ENCODE peak calls at places on chromosomes 7 and 10, in seven cellular contexts. Q is SJSA1, T is occipital lobe, B is dorsolateral prefrontal cortex, M is cerebellum, I is NAMALWA, G is left colon. E is an unnamed sample.

GRCh38 chr7:51022821-51023220 is 240.1 kb upstream of the GRB10 start:
- DNase-seq in Q (peak), T (no peak), B (no peak), M (no peak), I (no peak), G (no peak), E (no peak)

GRCh38 chr10:52883996-52884871 is 111.7 kb upstream of the MBL2 start:
- DNase-seq in Q (no peak), T (peak), B (no peak), M (peak), I (peak), G (peak), E (peak)

GRCh38 chr10:77550378-77550777 is 87.2 kb downstream of the KCNMA1 start:
- DNase-seq in Q (no peak), T (no peak), B (no peak), M (no peak), I (no peak), G (no peak), E (peak)

GRCh38 chr7:98251251-98251843 is 685 bp downstream of the TECPR1 start:
- DNase-seq in Q (no peak), T (no peak), B (no peak), M (peak), I (peak), G (peak), E (no peak)

GRCh38 chr10:53469383-53469782 is 696.8 kb upstream of the MBL2 start:
- DNase-seq in Q (no peak), T (no peak), B (no peak), M (no peak), I (no peak), G (no peak), E (no peak)

GRCh38 chr7:158728911-158729645 is 24.5 kb upstream of the NCAPG2 start:
- DNase-seq in Q (no peak), T (no peak), B (no peak), M (no peak), I (no peak), G (no peak), E (no peak)

GRCh38 chr10:23399701-23400144 is 39.2 kb upstream of the OTUD1 start:
- DNase-seq in Q (no peak), T (no peak), B (no peak), M (peak), I (no peak), G (no peak), E (no peak)

GRCh38 chr10:91340613-91341362 is 69.4 kb upstream of the HECTD2 start:
- DNase-seq in Q (no peak), T (peak), B (peak), M (no peak), I (no peak), G (no peak), E (peak)

GRCh38 chr10:1957057-1957456 is 219.7 kb upstream of the ADARB2 start:
- DNase-seq in Q (no peak), T (no peak), B (no peak), M (no peak), I (no peak), G (no peak), E (no peak)

GRCh38 chr7:131105803-131106680 is 221.6 kb upstream of the MKLN1 start:
- DNase-seq in Q (peak), T (peak), B (peak), M (peak), I (peak), G (peak), E (peak)

GRCh38 chr10:46287846-46288480 is 1.2 kb downstream of the ANTXRL start:
- DNase-seq in Q (no peak), T (no peak), B (peak), M (no peak), I (no peak), G (no peak), E (peak)

GRCh38 chr10:75575940-75576339 is 144.5 kb downstream of the LRMDA start:
- DNase-seq in Q (no peak), T (no peak), B (no peak), M (no peak), I (no peak), G (no peak), E (no peak)

GRCh38 chr7:70674268-70675025 is 457.5 kb upstream of the GALNT17 start:
- DNase-seq in Q (no peak), T (no peak), B (no peak), M (no peak), I (no peak), G (no peak), E (no peak)

GRCh38 chr7:142337406-142338001 is 79.6 kb upstream of the PRSS58 start:
- DNase-seq in Q (no peak), T (no peak), B (no peak), M (no peak), I (no peak), G (no peak), E (no peak)

GRCh38 chr10:104127411-104127810 is 5.4 kb downstream of the SFR1 start:
- DNase-seq in Q (no peak), T (no peak), B (no peak), M (no peak), I (peak), G (no peak), E (no peak)

GRCh38 chr7:44787041-44787440 is 9.4 kb upstream of the PPIA start:
- DNase-seq in Q (no peak), T (no peak), B (no peak), M (no peak), I (peak), G (no peak), E (no peak)

GRCh38 chr7:128259131-128260056 is 18.3 kb downstream of the LEP start:
- DNase-seq in Q (no peak), T (no peak), B (no peak), M (no peak), I (no peak), G (peak), E (peak)

GRCh38 chr7:33075818-33076483 is 13.4 kb upstream of the NT5C3A start:
- DNase-seq in Q (no peak), T (no peak), B (no peak), M (no peak), I (no peak), G (no peak), E (no peak)

GRCh38 chr7:121366852-121367431 is 29.2 kb downstream of the FAM3C start:
- DNase-seq in Q (no peak), T (no peak), B (no peak), M (peak), I (peak), G (no peak), E (peak)

GRCh38 chr7:73340514-73340913 is 12.6 kb downstream of the FKBP6 start:
- DNase-seq in Q (no peak), T (no peak), B (no peak), M (peak), I (no peak), G (no peak), E (no peak)

GRCh38 chr10:6283632-6284031 is 80.9 kb downstream of the PFKFB3 start:
- DNase-seq in Q (no peak), T (no peak), B (no peak), M (no peak), I (no peak), G (no peak), E (no peak)

GRCh38 chr7:6571160-6571779 is 6.0 kb upstream of the ZDHHC4 start:
- DNase-seq in Q (no peak), T (no peak), B (no peak), M (no peak), I (no peak), G (no peak), E (no peak)

E was measured in foreskin keratinocyte.